ENCODE peak calls at places on chromosomes 6 and 20, in six cellular contexts. P, O, N, W, M and A are unnamed samples.

GRCh38 chr6:150180517-150180916 is 37.7 kb downstream of the PPP1R14C start:
- DNase-seq in P (no peak), O (no peak), N (no peak), W (no peak), M (no peak), A (no peak)

GRCh38 chr6:121451250-121451649 is 15.8 kb downstream of the GJA1 start:
- DNase-seq in P (no peak), O (no peak), N (no peak), W (no peak), M (no peak), A (no peak)

GRCh38 chr6:152206072-152206818 is 398.8 kb downstream of the ESR1 start:
- DNase-seq in P (peak), O (peak), N (peak), W (peak), M (peak), A (no peak)

GRCh38 chr6:33445020-33445676 is 9.2 kb upstream of the ZBTB9 start:
- DNase-seq in P (no peak), O (no peak), N (no peak), W (no peak), M (no peak), A (no peak)

GRCh38 chr6:169960891-169961611 is 209.6 kb downstream of the ERMARD start:
- DNase-seq in P (no peak), O (no peak), N (peak), W (no peak), M (no peak), A (no peak)

GRCh38 chr6:152089992-152090391 is 282.5 kb downstream of the ESR1 start:
- DNase-seq in P (peak), O (peak), N (no peak), W (peak), M (no peak), A (no peak)

GRCh38 chr6:45472383-45472782 is 94.6 kb upstream of the SUPT3H start:
- DNase-seq in P (no peak), O (no peak), N (no peak), W (no peak), M (no peak), A (no peak)

GRCh38 chr6:9745476-9745875 is 669.4 kb downstream of the TFAP2A start:
- DNase-seq in P (peak), O (peak), N (no peak), W (peak), M (no peak), A (no peak)

GRCh38 chr20:37733416-37733815 is 39.6 kb downstream of the CTNNBL1 start:
- DNase-seq in P (no peak), O (no peak), N (no peak), W (no peak), M (no peak), A (no peak)

GRCh38 chr20:51735728-51736600 is 32.2 kb downstream of the ATP9A start:
- DNase-seq in P (no peak), O (no peak), N (no peak), W (no peak), M (no peak), A (no peak)

GRCh38 chr6:74091133-74091793 is 395.3 kb downstream of the CD109 start:
- DNase-seq in P (peak), O (peak), N (no peak), W (peak), M (peak), A (no peak)

GRCh38 chr20:6665161-6665560 is 102.3 kb upstream of the BMP2 start:
- DNase-seq in P (no peak), O (no peak), N (no peak), W (no peak), M (no peak), A (peak)

GRCh38 chr20:16419138-16419715 is 154.0 kb downstream of the KIF16B start:
- DNase-seq in P (no peak), O (peak), N (no peak), W (no peak), M (no peak), A (no peak)

GRCh38 chr20:2480381-2480780 is 9.8 kb upstream of the SNRPB start:
- DNase-seq in P (no peak), O (no peak), N (no peak), W (no peak), M (no peak), A (no peak)

GRCh38 chr20:38804682-38805501 is 605 bp upstream of the PPP1R16B start:
- DNase-seq in P (no peak), O (no peak), N (peak), W (no peak), M (peak), A (peak)

GRCh38 chr20:49140411-49140810 is 47.7 kb downstream of the STAU1 start:
- DNase-seq in P (no peak), O (no peak), N (no peak), W (no peak), M (no peak), A (no peak)

GRCh38 chr20:47956261-47956995 is 171.1 kb upstream of the SULF2 start:
- DNase-seq in P (no peak), O (peak), N (no peak), W (no peak), M (no peak), A (peak)

GRCh38 chr6:157464653-157465535 is 83.9 kb downstream of the ZDHHC14 start:
- DNase-seq in P (no peak), O (no peak), N (no peak), W (peak), M (peak), A (no peak)

GRCh38 chr6:134766497-134766896 is 183.4 kb downstream of the ALDH8A1 start:
- DNase-seq in P (no peak), O (no peak), N (no peak), W (no peak), M (no peak), A (no peak)

GRCh38 chr6:33828764-33829731 is 25.2 kb upstream of the MLN start:
- DNase-seq in P (no peak), O (no peak), N (no peak), W (peak), M (no peak), A (no peak)

GRCh38 chr6:4510906-4511625 is 265.1 kb upstream of the CDYL start:
- DNase-seq in P (no peak), O (no peak), N (no peak), W (no peak), M (no peak), A (no peak)

GRCh38 chr20:32809907-32810306 is 9.8 kb upstream of the MAPRE1 start:
- DNase-seq in P (no peak), O (no peak), N (no peak), W (no peak), M (no peak), A (no peak)

GRCh38 chr6:2558861-2559811 is 191.6 kb downstream of the MYLK4 start:
- DNase-seq in P (no peak), O (no peak), N (no peak), W (no peak), M (no peak), A (no peak)

GRCh38 chr6:38784506-38785235 is 69.6 kb downstream of the DNAH8 start:
- DNase-seq in P (peak), O (no peak), N (no peak), W (peak), M (no peak), A (no peak)

GRCh38 chr20:43926691-43927090 is 12.0 kb downstream of the TOX2 start:
- DNase-seq in P (no peak), O (no peak), N (no peak), W (no peak), M (no peak), A (peak)

GRCh38 chr6:8194499-8194898 is 92.2 kb upstream of the EEF1E1 start:
- DNase-seq in P (no peak), O (no peak), N (no peak), W (peak), M (no peak), A (no peak)

GRCh38 chr6:90645634-90646033 is 58.8 kb upstream of the MAP3K7 start:
- DNase-seq in P (no peak), O (no peak), N (no peak), W (no peak), M (no peak), A (no peak)

GRCh38 chr6:13873288-13874190 is 51.2 kb upstream of the RNF182 start:
- DNase-seq in P (peak), O (peak), N (peak), W (peak), M (peak), A (peak)

GRCh38 chr6:169172435-169172834 is 81.2 kb downstream of the THBS2 start:
- DNase-seq in P (peak), O (peak), N (no peak), W (peak), M (no peak), A (peak)

GRCh38 chr6:158737710-158738615 is 81.2 kb downstream of the EZR start:
- DNase-seq in P (peak), O (peak), N (no peak), W (peak), M (no peak), A (no peak)

GRCh38 chr6:122454673-122455072 is 16.9 kb downstream of the SERINC1 start:
- DNase-seq in P (no peak), O (no peak), N (no peak), W (no peak), M (no peak), A (no peak)

GRCh38 chr6:61809004-61809595 is 476.9 kb downstream of the KHDRBS2 start:
- DNase-seq in P (no peak), O (peak), N (no peak), W (no peak), M (no peak), A (no peak)

GRCh38 chr20:60497298-60497697 is 539.1 kb downstream of the CDH26 start:
- DNase-seq in P (no peak), O (no peak), N (no peak), W (no peak), M (no peak), A (no peak)